ENCODE peak calls at places on chromosomes 1 and 21, in four cellular contexts. One of them, this sample, is unnamed.

GRCh38 chr1:190001187-190001586 is 476.5 kb downstream of the BRINP3 start:
- DNase-seq in ascending aorta: no peak
- DNase-seq in upper lobe of right lung: no peak
- DNase-seq in OCI-LY7: no peak
- DNase-seq in this sample: no peak

GRCh38 chr1:228416217-228416971 is at the start of gene TRIM17:
- DNase-seq in upper lobe of right lung: no peak
- DNase-seq in OCI-LY7: no peak
- DNase-seq in ascending aorta: no peak
- DNase-seq in this sample: peak

GRCh38 chr1:207831517-207832327 is 79.2 kb downstream of the CD34 start:
- DNase-seq in ascending aorta: no peak
- DNase-seq in upper lobe of right lung: no peak
- DNase-seq in OCI-LY7: no peak
- DNase-seq in this sample: no peak

GRCh38 chr21:28332796-28333195 is 659.9 kb downstream of the LTN1 start:
- DNase-seq in OCI-LY7: no peak
- DNase-seq in ascending aorta: no peak
- DNase-seq in upper lobe of right lung: no peak
- DNase-seq in this sample: no peak

GRCh38 chr1:183544598-183545297 is 45.5 kb downstream of the NCF2 start:
- DNase-seq in OCI-LY7: no peak
- DNase-seq in ascending aorta: no peak
- DNase-seq in upper lobe of right lung: no peak
- DNase-seq in this sample: no peak

GRCh38 chr1:235888119-235888643 is 21.5 kb upstream of the LYST start:
- DNase-seq in OCI-LY7: no peak
- DNase-seq in ascending aorta: no peak
- DNase-seq in upper lobe of right lung: no peak
- DNase-seq in this sample: no peak

GRCh38 chr1:155893389-155894142 is 17.6 kb downstream of the RIT1 start:
- DNase-seq in upper lobe of right lung: no peak
- DNase-seq in ascending aorta: no peak
- DNase-seq in OCI-LY7: peak
- DNase-seq in this sample: no peak

GRCh38 chr1:193237381-193237978 is 51.1 kb upstream of the B3GALT2 start:
- DNase-seq in OCI-LY7: no peak
- DNase-seq in ascending aorta: no peak
- DNase-seq in upper lobe of right lung: no peak
- DNase-seq in this sample: no peak

GRCh38 chr1:174791863-174792262 is 207.9 kb upstream of the CACYBP start:
- DNase-seq in OCI-LY7: peak
- DNase-seq in upper lobe of right lung: no peak
- DNase-seq in ascending aorta: no peak
- DNase-seq in this sample: no peak

GRCh38 chr1:240280560-240281322 is 189.1 kb downstream of the FMN2 start:
- DNase-seq in ascending aorta: no peak
- DNase-seq in OCI-LY7: no peak
- DNase-seq in upper lobe of right lung: no peak
- DNase-seq in this sample: no peak

GRCh38 chr1:115647919-115648597 is 6.3 kb downstream of the VANGL1 start:
- DNase-seq in ascending aorta: no peak
- DNase-seq in upper lobe of right lung: no peak
- DNase-seq in OCI-LY7: no peak
- DNase-seq in this sample: no peak

GRCh38 chr1:82451191-82451590 is 650.5 kb downstream of the ADGRL2 start:
- DNase-seq in upper lobe of right lung: no peak
- DNase-seq in ascending aorta: no peak
- DNase-seq in OCI-LY7: no peak
- DNase-seq in this sample: no peak

DNA sequence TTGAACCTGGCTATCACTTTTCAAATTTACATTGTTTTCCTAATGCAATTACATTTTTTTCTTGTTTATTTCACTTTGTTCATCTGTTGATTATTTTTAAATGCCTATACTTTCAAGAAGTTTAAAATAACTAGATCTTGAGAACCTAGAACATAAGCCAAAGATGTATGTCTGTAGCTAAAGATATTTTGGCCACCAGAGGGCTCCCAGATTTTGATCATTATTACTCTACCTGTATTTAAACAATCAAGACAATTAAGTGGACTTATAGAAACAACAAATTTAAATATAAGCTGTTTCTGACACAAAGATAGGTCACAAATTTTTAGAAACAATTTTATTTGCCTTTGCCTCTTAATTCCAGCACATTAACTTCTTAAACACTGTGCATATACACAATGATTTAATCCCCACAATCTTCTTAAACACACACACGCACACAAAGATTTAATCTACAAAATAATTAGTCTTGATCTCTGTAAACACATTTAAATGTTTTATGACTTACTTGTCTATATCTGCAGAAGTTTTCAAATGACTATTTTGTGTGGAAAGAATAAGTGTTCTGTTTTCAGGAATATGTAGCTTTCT is 380.0 kb downstream of the DSCAM start:
- DNase-seq in OCI-LY7: peak
- DNase-seq in upper lobe of right lung: no peak
- DNase-seq in ascending aorta: no peak
- DNase-seq in this sample: no peak
- TF ChIP-seq CTCF in OCI-LY7: peak
- TF ChIP-seq CTCF in upper lobe of right lung: peak
- TF ChIP-seq CTCF in ascending aorta: peak
- TF ChIP-seq CTCF in this sample: peak

GRCh38 chr1:31706384-31707058 is 2.7 kb upstream of the COL16A1 start:
- DNase-seq in ascending aorta: no peak
- DNase-seq in upper lobe of right lung: no peak
- DNase-seq in OCI-LY7: no peak
- DNase-seq in this sample: no peak

GRCh38 chr1:31704261-31705079 is 653 bp upstream of the COL16A1 start:
- DNase-seq in ascending aorta: no peak
- DNase-seq in upper lobe of right lung: no peak
- DNase-seq in OCI-LY7: no peak
- DNase-seq in this sample: no peak

GRCh38 chr1:31702836-31703404 is 897 bp downstream of the COL16A1 start:
- DNase-seq in OCI-LY7: no peak
- DNase-seq in ascending aorta: no peak
- DNase-seq in upper lobe of right lung: no peak
- DNase-seq in this sample: no peak

GRCh38 chr1:31703431-31704260 is at the start of gene COL16A1:
- DNase-seq in upper lobe of right lung: peak
- DNase-seq in OCI-LY7: no peak
- DNase-seq in ascending aorta: peak
- DNase-seq in this sample: no peak

DNA sequence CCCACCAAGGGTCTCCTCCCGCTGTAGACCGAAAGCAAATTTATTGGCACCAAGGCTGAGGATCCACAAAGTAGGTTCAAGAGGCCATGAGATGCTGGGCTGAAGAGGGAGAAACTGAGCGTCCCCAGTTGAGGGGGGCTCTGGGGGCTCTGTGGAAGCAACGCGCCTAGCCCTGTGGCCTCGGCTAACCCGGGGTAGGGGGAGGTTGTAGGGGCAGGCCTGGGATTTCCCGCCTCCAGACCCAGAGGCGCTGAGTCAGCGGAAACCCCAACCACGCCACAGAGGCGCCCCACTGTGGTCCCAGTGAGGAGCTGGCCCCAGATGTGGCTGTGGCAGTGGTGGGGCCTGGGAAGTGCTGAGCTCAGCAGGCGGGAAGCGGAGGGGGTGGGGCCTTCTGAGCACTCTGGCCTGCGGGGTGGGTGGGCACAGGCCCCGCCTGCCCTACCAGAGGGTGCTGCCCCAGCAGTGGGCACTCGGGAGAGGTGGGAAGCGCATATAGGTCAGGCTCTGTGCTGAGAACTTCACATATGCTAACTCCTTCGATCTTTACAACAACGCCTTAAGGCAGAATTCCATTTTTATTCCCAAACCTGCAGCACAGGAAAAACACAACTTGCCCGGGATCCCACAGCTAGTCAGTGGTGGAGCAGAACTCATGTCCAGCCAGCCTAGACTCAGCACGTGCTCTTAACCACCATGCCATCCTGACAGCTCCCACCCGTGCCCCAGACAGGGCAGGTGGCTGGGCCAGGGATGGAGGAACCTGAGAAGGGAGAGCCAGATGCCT is 1.5 kb upstream of the COL16A1 start:
- DNase-seq in ascending aorta: no peak
- DNase-seq in upper lobe of right lung: no peak
- DNase-seq in OCI-LY7: peak
- DNase-seq in this sample: no peak
- TF ChIP-seq CTCF in ascending aorta: peak
- TF ChIP-seq CTCF in upper lobe of right lung: peak
- TF ChIP-seq CTCF in OCI-LY7: peak
- TF ChIP-seq CTCF in this sample: peak

GRCh38 chr1:209432443-209432825 is 151.1 kb upstream of the CAMK1G start:
- DNase-seq in upper lobe of right lung: no peak
- DNase-seq in ascending aorta: no peak
- DNase-seq in OCI-LY7: no peak
- DNase-seq in this sample: no peak

GRCh38 chr1:209433649-209434031 is 149.9 kb upstream of the CAMK1G start:
- DNase-seq in OCI-LY7: no peak
- DNase-seq in upper lobe of right lung: no peak
- DNase-seq in ascending aorta: no peak
- DNase-seq in this sample: no peak

GRCh38 chr1:209435654-209436566 is 147.6 kb upstream of the CAMK1G start:
- DNase-seq in OCI-LY7: peak
- DNase-seq in ascending aorta: no peak
- DNase-seq in upper lobe of right lung: peak
- DNase-seq in this sample: no peak

GRCh38 chr1:209434066-209434465 is 149.4 kb upstream of the CAMK1G start:
- DNase-seq in ascending aorta: no peak
- DNase-seq in upper lobe of right lung: no peak
- DNase-seq in OCI-LY7: no peak
- DNase-seq in this sample: no peak

GRCh38 chr1:209434631-209435217 is 148.8 kb upstream of the CAMK1G start:
- DNase-seq in upper lobe of right lung: no peak
- DNase-seq in ascending aorta: no peak
- DNase-seq in OCI-LY7: no peak
- DNase-seq in this sample: no peak
- TF ChIP-seq CTCF in upper lobe of right lung: no peak
- TF ChIP-seq CTCF in ascending aorta: no peak
- TF ChIP-seq CTCF in OCI-LY7: no peak
- TF ChIP-seq CTCF in this sample: no peak

DNA sequence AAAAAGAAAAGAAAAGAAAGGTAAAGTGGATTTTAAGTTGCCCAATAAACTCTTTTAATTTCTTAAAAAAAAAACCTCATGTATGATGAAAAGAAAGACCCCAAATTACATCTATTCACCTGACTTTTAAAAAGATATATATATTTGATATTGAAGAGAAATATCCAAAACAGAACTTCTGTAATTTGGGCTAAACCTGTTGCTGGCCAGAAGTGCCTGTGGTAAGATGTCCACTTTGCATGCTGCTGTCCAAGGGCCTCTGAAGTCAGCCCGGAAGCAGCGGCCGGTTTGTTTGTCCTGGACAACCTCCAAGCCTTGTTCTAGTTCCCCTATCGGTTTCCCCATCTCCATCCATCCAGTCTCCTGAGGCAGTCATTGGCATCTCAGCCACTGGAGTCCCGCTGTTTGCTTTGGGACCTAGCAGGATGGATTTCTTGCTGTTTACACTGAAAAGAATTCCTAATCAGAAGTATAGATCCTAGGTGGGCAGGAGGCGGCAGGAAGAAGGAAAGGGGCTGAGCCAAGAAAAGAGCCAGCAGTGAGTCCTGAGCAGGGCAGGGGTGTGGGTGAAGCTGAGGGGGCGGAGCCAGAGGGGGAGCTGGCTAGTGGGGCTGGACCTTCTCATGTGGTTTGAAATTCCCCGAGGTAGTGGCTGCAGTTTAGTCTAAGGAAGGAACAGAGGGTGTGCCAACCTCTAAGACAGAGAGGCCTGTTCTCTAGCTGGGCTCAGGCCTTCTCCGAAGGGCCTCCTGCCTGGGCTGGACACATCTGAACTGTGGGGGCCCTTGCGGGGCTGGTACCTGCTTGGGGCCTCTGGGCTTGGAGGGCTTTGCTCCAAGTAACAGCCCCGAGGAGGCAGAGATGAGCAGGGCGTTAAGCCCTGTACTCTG is 3.3 kb downstream of the NCMAP start:
- DNase-seq in upper lobe of right lung: peak
- DNase-seq in ascending aorta: no peak
- DNase-seq in OCI-LY7: no peak
- DNase-seq in this sample: peak
- TF ChIP-seq CTCF in upper lobe of right lung: no peak
- TF ChIP-seq CTCF in ascending aorta: no peak
- TF ChIP-seq CTCF in OCI-LY7: no peak
- TF ChIP-seq CTCF in this sample: no peak

This sample was measured in chondrocyte.